ENCODE peak calls at places on chromosomes 6 and 20, in five cellular contexts. W is DND-41, R is heart left ventricle, N is Panc1, U is keratinocyte. F is an unnamed sample. For H3K4me1, the result is how much of the 10 kb centered on the place peaks cover.

GRCh38 chr20:49865559-49865958 is 49.8 kb downstream of the SPATA2 start:
- DNase-seq in W (no peak), R (no peak), N (no peak), U (no peak), F (no peak)

GRCh38 chr6:170421921-170422320 is 115.4 kb downstream of the FAM120B start:
- DNase-seq in W (no peak), R (no peak), N (no peak), U (no peak), F (no peak)

GRCh38 chr20:54510546-54511129 is 35.2 kb downstream of the DOK5 start:
- DNase-seq in W (no peak), R (peak), N (no peak), U (no peak), F (no peak)

GRCh38 chr20:24842591-24843442 is 106.3 kb upstream of the CST7 start:
- DNase-seq in W (no peak), R (no peak), N (no peak), U (no peak), F (no peak)

GRCh38 chr6:6707143-6707542 is 118.6 kb downstream of the LY86 start:
- DNase-seq in W (no peak), R (no peak), N (no peak), U (no peak), F (no peak)

GRCh38 chr6:30169658-30170614 is 6.6 kb downstream of the TRIM15 start:
- DNase-seq in W (peak), R (no peak), N (peak), U (no peak), F (peak)

GRCh38 chr6:50655848-50656453 is 57.4 kb upstream of the TFAP2D start:
- DNase-seq in W (no peak), R (no peak), N (no peak), U (no peak), F (no peak)

GRCh38 chr6:40472354-40472753 is 114.8 kb downstream of the LRFN2 start:
- DNase-seq in W (peak), R (no peak), N (no peak), U (no peak), F (no peak)

GRCh38 chr6:45422541-45423110 is 44.9 kb upstream of the SUPT3H start:
- DNase-seq in W (peak), R (peak), N (no peak), U (no peak), F (peak)

GRCh38 chr20:64106981-64107735 is at the start of gene NPBWR2:
- DNase-seq in W (no peak), R (peak), N (no peak), U (no peak), F (no peak)

GRCh38 chr20:1982666-1983065 is 11.2 kb downstream of the PDYN start:
- DNase-seq in W (no peak), R (no peak), N (no peak), U (no peak), F (no peak)

GRCh38 chr20:61436674-61437279 is 184.7 kb downstream of the CDH4 start:
- DNase-seq in W (no peak), R (no peak), N (no peak), U (peak), F (no peak)

GRCh38 chr6:9464583-9464982 is 950.3 kb downstream of the TFAP2A start:
- DNase-seq in W (no peak), R (no peak), N (no peak), U (no peak), F (no peak)

GRCh38 chr6:57342148-57342669 is 24.8 kb downstream of the PRIM2 start:
- DNase-seq in W (no peak), R (no peak), N (no peak), U (no peak), F (no peak)

GRCh38 chr6:28841290-28841689 is 82.5 kb downstream of the TRIM27 start:
- DNase-seq in W (no peak), R (no peak), N (no peak), U (no peak), F (no peak)

GRCh38 chr20:10707070-10707469 is 33.3 kb upstream of the JAG1 start:
- DNase-seq in W (no peak), R (no peak), N (no peak), U (no peak), F (no peak)

GRCh38 chr6:2505624-2506023 is 245.1 kb downstream of the MYLK4 start:
- DNase-seq in W (peak), R (no peak), N (no peak), U (no peak), F (no peak)

GRCh38 chr20:6057704-6058103 is 3.8 kb upstream of the LRRN4 start:
- DNase-seq in W (no peak), R (no peak), N (no peak), U (no peak), F (no peak)

GRCh38 chr6:44043479-44044153 is 83.6 kb downstream of the MRPL14 start:
- DNase-seq in W (peak), R (no peak), N (no peak), U (no peak), F (no peak)

GRCh38 chr6:155791186-155791585 is 335.5 kb upstream of the NOX3 start:
- DNase-seq in W (no peak), R (no peak), N (no peak), U (no peak), F (no peak)

GRCh38 chr20:44598413-44599290 is 16.3 kb downstream of the PKIG start:
- DNase-seq in W (peak), R (peak), N (no peak), U (no peak), F (no peak)

GRCh38 chr20:64137598-64138031 is 26.6 kb upstream of the MYT1 start:
- DNase-seq in W (no peak), R (no peak), N (no peak), U (no peak), F (no peak)

GRCh38 chr6:134425521-134426316 is 107.8 kb upstream of the SGK1 start:
- DNase-seq in W (no peak), R (no peak), N (peak), U (no peak), F (no peak)

GRCh38 chr6:31356216-31356945 is 598 bp downstream of the HLA-B start:
- DNase-seq in W (no peak), R (peak), N (no peak), U (no peak), F (peak)

GRCh38 chr6:128518531-128519131 is 1.8 kb downstream of the PTPRK start:
- DNase-seq in W (no peak), R (no peak), N (no peak), U (no peak), F (no peak)

GRCh38 chr6:128513878-128514277 is 6.5 kb downstream of the PTPRK start:
- DNase-seq in W (no peak), R (no peak), N (no peak), U (no peak), F (no peak)

GRCh38 chr6:128517124-128517523 is 3.3 kb downstream of the PTPRK start:
- DNase-seq in W (no peak), R (no peak), N (no peak), U (no peak), F (no peak)

GRCh38 chr6:128515550-128516513 is 4.6 kb downstream of the PTPRK start:
- DNase-seq in W (no peak), R (no peak), N (no peak), U (no peak), F (no peak)

GRCh38 chr6:128516514-128516898 is 3.9 kb downstream of the PTPRK start:
- DNase-seq in W (no peak), R (no peak), N (no peak), U (no peak), F (no peak)
- H3K27ac ChIP-seq in W (no peak), R (no peak), N (peak), U (peak), F (no peak)

DNA sequence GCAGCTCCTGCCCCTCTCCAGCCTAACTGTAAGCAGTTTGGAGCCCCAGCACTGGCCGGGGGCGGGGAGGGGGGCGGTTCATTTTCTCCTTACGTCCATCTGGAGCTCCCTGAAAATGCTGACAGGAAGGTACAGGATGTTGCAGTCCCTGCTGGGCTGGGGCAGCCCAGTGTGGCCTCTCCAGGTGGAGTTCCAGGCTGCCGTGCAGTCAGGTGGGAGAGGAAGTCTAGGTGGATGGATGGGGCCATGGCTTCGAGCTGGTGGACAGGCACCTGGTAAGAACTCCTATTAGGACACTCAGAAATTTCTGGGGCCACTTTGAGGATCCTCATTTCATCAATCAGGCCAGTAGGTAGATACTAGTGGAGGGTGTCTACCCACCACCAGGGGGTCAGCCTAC is 295.2 kb downstream of the CDH26 start:
- DNase-seq in W (no peak), R (no peak), N (no peak), U (no peak), F (no peak)
- H3K4me1 ChIP-seq in W (half or more), R (under half), N (under half), U (under half), F (under half)

DNA sequence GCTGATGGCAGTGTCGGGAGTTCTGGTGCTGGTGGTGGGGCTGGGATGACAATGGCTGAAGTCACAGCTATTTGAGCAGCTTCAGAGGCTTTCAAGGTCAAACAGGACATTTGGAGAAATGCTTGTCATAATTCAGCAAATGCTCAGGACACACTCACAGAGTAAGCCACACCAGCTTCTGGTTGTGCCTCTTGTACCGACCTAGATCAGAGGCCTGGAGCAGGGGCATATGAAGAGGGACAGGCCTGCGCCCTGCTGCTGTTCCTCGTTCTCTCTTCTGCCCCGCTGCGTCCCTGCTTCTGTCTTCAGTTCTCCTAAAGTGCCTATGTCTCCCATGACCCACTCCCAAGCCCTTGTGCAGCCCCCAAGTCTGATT is 893 bp upstream of the PGC start:
- DNase-seq in W (no peak), R (no peak), N (no peak), U (no peak), F (no peak)
- H3K27ac ChIP-seq in W (no peak), R (no peak), N (no peak), U (no peak), F (no peak)

GRCh38 chr20:31677553-31678260 is 40.0 kb downstream of the COX4I2 start:
- DNase-seq in W (peak), R (no peak), N (no peak), U (no peak), F (no peak)
- H3K4me1 ChIP-seq in W (half or more), R (half or more), N (half or more), U (under half), F (half or more)

GRCh38 chr6:131692589-131692988 is 8.6 kb downstream of the OR2A4 start:
- DNase-seq in W (no peak), R (no peak), N (no peak), U (no peak), F (no peak)

GRCh38 chr6:131687022-131687421 is 14.2 kb downstream of the OR2A4 start:
- DNase-seq in W (no peak), R (no peak), N (no peak), U (no peak), F (no peak)

GRCh38 chr6:131683479-131683878 is 17.7 kb downstream of the OR2A4 start:
- DNase-seq in W (no peak), R (no peak), N (no peak), U (no peak), F (no peak)

GRCh38 chr6:131685266-131685780 is 15.9 kb downstream of the OR2A4 start:
- DNase-seq in W (no peak), R (no peak), N (no peak), U (no peak), F (no peak)

DNA sequence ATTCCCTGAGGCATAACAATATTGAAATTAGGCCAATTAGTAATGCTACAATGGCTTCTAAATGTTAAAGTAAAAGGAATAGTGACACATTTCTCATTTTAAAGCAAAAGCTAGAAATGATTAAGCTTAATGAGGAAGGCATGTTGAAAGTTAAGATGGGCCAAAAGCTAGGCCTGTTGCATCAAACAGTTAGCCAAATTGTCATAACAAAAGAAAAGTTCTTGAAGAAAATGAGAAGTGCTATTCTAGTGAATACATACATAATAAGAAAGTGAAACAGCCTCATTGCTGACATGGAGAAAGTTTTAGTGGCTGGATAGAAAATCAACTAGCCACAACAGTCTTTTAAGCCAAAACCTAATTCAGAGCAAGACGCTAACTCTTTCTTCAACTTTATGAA is 12.9 kb downstream of the OR2A4 start:
- DNase-seq in W (no peak), R (no peak), N (no peak), U (no peak), F (no peak)
- H3K27ac ChIP-seq in W (no peak), R (no peak), N (no peak), U (no peak), F (no peak)

F was measured in CD8-positive, alpha-beta memory T cell.